ENCODE peak calls at places on chromosomes 11 and 22, in four cellular contexts. G, Q, W and R are unnamed samples.

GRCh38 chr22:31241200-31241599 is 29.1 kb downstream of the LIMK2 start:
- DNase-seq in G (no peak), Q (peak; percentile 19), W (no peak), R (no peak)

GRCh38 chr11:29119116-29119515 is 897.7 kb downstream of the KCNA4 start:
- DNase-seq in Q (no peak), G (no peak), W (no peak), R (no peak)

GRCh38 chr11:110087820-110088534 is 5.2 kb upstream of the ZC3H12C start:
- DNase-seq in W (no peak), Q (no peak), G (no peak), R (no peak)

GRCh38 chr22:46064236-46064965 is 85.9 kb upstream of the PPARA start:
- DNase-seq in G (no peak), W (peak; percentile 37), Q (no peak), R (no peak)

GRCh38 chr11:2097356-2097997 is 41.7 kb downstream of the IGF2 start:
- DNase-seq in W (peak; percentile 73), Q (peak; percentile 90), G (no peak), R (no peak)

GRCh38 chr11:129148487-129148886 is 43.6 kb downstream of the ARHGAP32 start:
- DNase-seq in W (no peak), G (peak; percentile 64), Q (no peak), R (no peak)

GRCh38 chr11:65035579-65035978 is 5.4 kb upstream of the SAC3D1 start:
- DNase-seq in G (no peak), Q (no peak), W (no peak), R (no peak)

GRCh38 chr11:63680842-63681207 is 475 bp upstream of the RTN3 start:
- DNase-seq in W (no peak), G (no peak), Q (no peak), R (no peak)

GRCh38 chr11:35362571-35362980 is 56.8 kb downstream of the SLC1A2 start:
- DNase-seq in W (no peak), G (no peak), Q (no peak), R (no peak)

GRCh38 chr22:31048570-31048969 is 32.5 kb upstream of the SMTN start:
- DNase-seq in Q (no peak), G (no peak), W (no peak), R (no peak)

GRCh38 chr22:41951898-41952474 is at the start of gene SMIM45:
- DNase-seq in Q (no peak), W (no peak), G (no peak), R (no peak)

GRCh38 chr22:18024276-18024939 is at the start of gene MICAL3:
- DNase-seq in W (peak; percentile 68), G (peak; percentile 61), Q (no peak), R (no peak)

GRCh38 chr22:23053051-23053707 is 17.1 kb upstream of the GNAZ start:
- DNase-seq in G (no peak), Q (no peak), W (no peak), R (no peak)

GRCh38 chr22:23057331-23057730 is 13.0 kb upstream of the GNAZ start:
- DNase-seq in Q (no peak), W (no peak), G (no peak), R (no peak)

GRCh38 chr22:23054531-23055257 is 15.6 kb upstream of the GNAZ start:
- DNase-seq in G (no peak), W (no peak), Q (no peak), R (no peak)

GRCh38 chr22:23055448-23056179 is 14.7 kb upstream of the GNAZ start:
- DNase-seq in G (no peak), W (no peak), Q (no peak), R (no peak)

GRCh38 chr22:23053912-23054530 is 16.3 kb upstream of the GNAZ start:
- DNase-seq in W (no peak), G (no peak), Q (no peak), R (no peak)
- H3K27ac ChIP-seq in W (no peak overlapping the region), G (no peak overlapping the region), Q (no peak overlapping the region), R (no peak overlapping the region)

GRCh38 chr11:44325698-44326097 is 15.8 kb upstream of the ALX4 start:
- DNase-seq in Q (no peak), G (no peak), W (no peak), R (no peak)
- H3K27ac ChIP-seq in Q (no peak overlapping the region), G (no peak overlapping the region), W (no peak overlapping the region), R (no peak overlapping the region)

DNA sequence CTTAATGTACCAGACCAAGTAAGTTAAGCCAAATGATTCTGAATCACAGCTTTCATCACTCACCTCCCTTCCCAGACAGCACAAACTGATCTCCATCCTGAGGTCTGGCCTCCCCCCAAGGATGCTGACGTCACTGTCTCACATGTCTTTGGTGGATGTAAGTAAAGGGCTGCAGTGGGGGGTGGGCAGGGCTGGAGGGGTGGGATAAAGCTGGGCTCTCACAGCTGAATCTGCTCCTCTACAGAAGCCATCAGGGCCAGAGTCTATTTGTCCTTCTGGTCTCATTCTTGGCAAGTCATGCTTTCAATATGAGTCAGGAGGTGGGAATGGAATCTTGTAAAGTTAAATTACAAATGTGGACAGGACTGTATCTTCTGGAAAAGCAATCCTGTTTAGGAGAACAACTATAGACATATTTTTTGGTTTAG is 32.7 kb downstream of the P4HA3 start:
- DNase-seq in G (peak; percentile 97), W (peak; percentile 92), Q (no peak), R (peak; percentile 41)
- H3K27ac ChIP-seq in G (peak overlapping the region; percentile 94), W (peak overlapping the region; percentile 72), Q (no peak overlapping the region), R (peak overlapping the region; percentile 43)

GRCh38 chr11:68480855-68481510 is 20.4 kb downstream of the PPP6R3 start:
- DNase-seq in W (no peak), G (no peak), Q (no peak), R (no peak)
- H3K27ac ChIP-seq in W (no peak overlapping the region), G (no peak overlapping the region), Q (no peak overlapping the region), R (no peak overlapping the region)

GRCh38 chr11:119207300-119207570 is 1.1 kb downstream of the CBL start:
- DNase-seq in Q (no peak), W (no peak), G (no peak), R (no peak)

GRCh38 chr11:119207607-119208006 is 1.5 kb downstream of the CBL start:
- DNase-seq in Q (no peak), W (no peak), G (no peak), R (no peak)

GRCh38 chr11:119209186-119209585 is 3.0 kb downstream of the CBL start:
- DNase-seq in Q (no peak), G (no peak), W (no peak), R (no peak)

GRCh38 chr11:119206512-119207299 is 567 bp downstream of the CBL start:
- DNase-seq in G (no peak), W (peak; percentile 63), Q (no peak), R (no peak)

DNA sequence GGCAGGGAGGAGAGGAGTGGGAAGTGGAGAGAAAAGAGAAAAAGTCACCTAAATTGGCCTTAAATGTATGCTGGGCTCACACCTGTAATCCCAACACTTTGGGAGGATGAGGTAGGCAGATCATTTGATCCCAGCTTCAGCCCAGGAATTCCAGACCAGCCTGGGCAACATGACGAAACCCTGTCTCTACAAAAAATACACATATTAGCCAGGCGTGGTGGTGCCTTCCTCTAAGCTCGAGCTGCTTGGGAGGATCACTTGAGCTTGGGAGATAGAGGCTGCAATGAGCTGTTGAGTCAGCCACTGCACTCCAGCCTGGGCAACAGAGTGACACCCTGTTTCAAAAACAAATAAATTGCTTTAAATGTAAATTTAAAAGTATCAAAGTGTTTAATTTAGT is 3.9 kb downstream of the CBL start:
- DNase-seq in W (no peak), Q (no peak), G (no peak), R (no peak)
- H3K27ac ChIP-seq in W (no peak overlapping the region), Q (no peak overlapping the region), G (peak overlapping the region; percentile 24), R (peak overlapping the region; percentile 4)

GRCh38 chr11:126978911-126979310 is 21.7 kb downstream of the KIRREL3 start:
- DNase-seq in Q (no peak), G (no peak), W (no peak), R (no peak)
- H3K27ac ChIP-seq in Q (no peak overlapping the region), G (no peak overlapping the region), W (no peak overlapping the region), R (no peak overlapping the region)

GRCh38 chr11:86951706-86952105 is 3.5 kb downstream of the FZD4 start:
- DNase-seq in W (no peak), Q (no peak), G (no peak), R (no peak)
- H3K27ac ChIP-seq in W (peak overlapping the region; percentile 93), Q (no peak overlapping the region), G (no peak overlapping the region), R (no peak overlapping the region)

DNA sequence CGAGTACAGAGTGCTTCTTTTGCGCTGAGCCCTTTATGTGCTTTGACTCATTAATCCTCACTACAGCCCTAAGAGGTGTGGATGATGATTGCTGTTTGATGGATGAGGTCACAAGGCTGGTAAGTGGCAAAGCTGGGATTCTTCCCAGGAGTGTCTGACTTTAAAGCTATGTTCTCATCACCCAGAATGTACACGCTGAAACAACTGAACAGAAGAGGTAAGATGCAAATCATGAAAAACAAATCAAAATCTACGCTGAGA is 37.7 kb upstream of the CREB3L1 start:
- DNase-seq in G (no peak), Q (no peak), W (no peak), R (peak; percentile 54)
- H3K27ac ChIP-seq in G (peak overlapping the region; percentile 89), Q (no peak overlapping the region), W (peak overlapping the region; percentile 89), R (peak overlapping the region; percentile 78)

DNA sequence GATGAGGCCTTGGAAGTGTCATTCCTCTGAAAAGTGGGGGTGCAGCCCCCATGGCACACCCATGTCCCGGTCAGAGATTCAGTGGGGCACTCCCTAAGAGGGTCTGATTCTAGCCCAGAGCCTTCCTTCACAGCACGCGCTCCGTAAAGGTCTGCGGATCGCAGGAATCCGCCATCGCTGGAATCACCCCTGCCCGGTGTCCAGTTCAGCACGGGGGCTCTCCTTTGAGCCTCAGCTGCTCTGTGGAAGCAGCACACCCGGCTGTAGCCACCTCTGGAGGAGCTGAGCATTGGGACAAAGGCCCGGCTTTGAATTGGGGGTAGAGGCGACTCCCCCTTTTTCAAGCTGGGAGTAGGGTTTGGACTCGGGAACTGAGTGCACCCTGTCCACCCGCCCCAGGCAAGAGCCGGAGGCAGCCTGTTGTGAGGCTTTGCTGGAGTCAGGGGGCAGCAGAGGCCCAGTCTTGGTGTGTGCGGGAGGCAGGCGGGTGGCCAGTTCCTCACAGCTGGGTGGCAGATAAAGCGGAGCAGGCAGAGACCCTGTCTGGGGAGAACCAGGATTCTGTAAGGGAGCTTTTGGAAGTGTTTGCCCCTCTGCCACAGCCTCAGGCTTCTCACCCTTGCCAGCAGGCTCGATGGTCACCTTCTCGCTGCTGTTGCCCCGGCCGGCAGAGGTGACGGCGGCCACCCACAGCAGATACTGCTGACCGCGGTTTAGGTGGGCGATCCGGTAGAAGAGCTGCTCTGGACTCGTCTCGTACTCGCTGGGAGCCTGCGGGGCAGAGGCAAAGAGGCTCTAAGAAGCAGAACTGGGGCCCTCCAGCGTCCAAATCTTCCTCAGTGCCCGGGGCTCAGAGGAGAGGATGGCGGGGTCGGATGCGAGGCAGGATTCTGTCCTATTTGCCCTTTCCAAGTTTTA is 115.9 kb downstream of the CEP164 start:
- DNase-seq in W (peak; percentile 62), G (peak; percentile 25), Q (peak; percentile 40), R (no peak)
- H3K27ac ChIP-seq in W (no peak overlapping the region), G (no peak overlapping the region), Q (no peak overlapping the region), R (no peak overlapping the region)